ENCODE peak calls at places on chromosomes 1 and 21, in five cellular contexts. One of them, this sample, is unnamed.

GRCh38 chr1:43453442-43454269 is at the start of gene HYI:
- DNase-seq in neural crest cell: peak; percentile 73
- DNase-seq in cardiac fibroblast: peak; percentile 83
- DNase-seq in uterus: peak; percentile 85
- DNase-seq in mesothelial cell of epicardium: peak; percentile 56
- DNase-seq in this sample: peak; percentile 62

GRCh38 chr1:44688760-44689446 is 14.4 kb downstream of the ARMH1 start:
- DNase-seq in neural crest cell: no peak
- DNase-seq in cardiac fibroblast: no peak
- DNase-seq in uterus: peak; percentile 44
- DNase-seq in mesothelial cell of epicardium: no peak
- DNase-seq in this sample: no peak

GRCh38 chr1:29383972-29384371 is 147.7 kb downstream of the PTPRU start:
- DNase-seq in neural crest cell: no peak
- DNase-seq in mesothelial cell of epicardium: no peak
- DNase-seq in cardiac fibroblast: peak; percentile 22
- DNase-seq in uterus: no peak
- DNase-seq in this sample: peak; percentile 44

GRCh38 chr1:213417225-213417820 is 366.3 kb downstream of the RPS6KC1 start:
- DNase-seq in neural crest cell: no peak
- DNase-seq in uterus: no peak
- DNase-seq in mesothelial cell of epicardium: no peak
- DNase-seq in cardiac fibroblast: no peak
- DNase-seq in this sample: no peak

GRCh38 chr1:201456499-201457309 is 12.3 kb downstream of the PHLDA3 start:
- DNase-seq in uterus: peak; percentile 85
- DNase-seq in neural crest cell: no peak
- DNase-seq in cardiac fibroblast: peak; percentile 99
- DNase-seq in mesothelial cell of epicardium: no peak
- DNase-seq in this sample: no peak

GRCh38 chr1:13662498-13662897 is 37.5 kb upstream of the PRDM2 start:
- DNase-seq in uterus: peak; percentile 53
- DNase-seq in mesothelial cell of epicardium: no peak
- DNase-seq in neural crest cell: no peak
- DNase-seq in cardiac fibroblast: peak; percentile 57
- DNase-seq in this sample: no peak

GRCh38 chr1:125066385-125066784 is 3881.6 kb downstream of the SRGAP2C start:
- DNase-seq in mesothelial cell of epicardium: no peak
- DNase-seq in cardiac fibroblast: no peak
- DNase-seq in neural crest cell: no peak
- DNase-seq in uterus: no peak
- DNase-seq in this sample: no peak

GRCh38 chr1:187396226-187396625 is 567.5 kb downstream of the PLA2G4A start:
- DNase-seq in neural crest cell: no peak
- DNase-seq in uterus: no peak
- DNase-seq in cardiac fibroblast: no peak
- DNase-seq in mesothelial cell of epicardium: no peak
- DNase-seq in this sample: no peak

GRCh38 chr1:173507847-173508209 is 30.7 kb downstream of the PRDX6 start:
- DNase-seq in neural crest cell: no peak
- DNase-seq in mesothelial cell of epicardium: no peak
- DNase-seq in uterus: no peak
- DNase-seq in cardiac fibroblast: no peak
- DNase-seq in this sample: no peak

GRCh38 chr1:177701654-177702353 is 268.1 kb downstream of the SEC16B start:
- DNase-seq in cardiac fibroblast: no peak
- DNase-seq in neural crest cell: no peak
- DNase-seq in mesothelial cell of epicardium: no peak
- DNase-seq in uterus: no peak
- DNase-seq in this sample: no peak

GRCh38 chr1:177703888-177704446 is 265.9 kb downstream of the SEC16B start:
- DNase-seq in mesothelial cell of epicardium: no peak
- DNase-seq in uterus: no peak
- DNase-seq in cardiac fibroblast: no peak
- DNase-seq in neural crest cell: no peak
- DNase-seq in this sample: no peak

GRCh38 chr1:177710973-177711372 is 258.9 kb downstream of the SEC16B start:
- DNase-seq in neural crest cell: no peak
- DNase-seq in cardiac fibroblast: no peak
- DNase-seq in mesothelial cell of epicardium: no peak
- DNase-seq in uterus: no peak
- DNase-seq in this sample: no peak

GRCh38 chr1:177705839-177706238 is 264.0 kb downstream of the SEC16B start:
- DNase-seq in cardiac fibroblast: no peak
- DNase-seq in neural crest cell: no peak
- DNase-seq in mesothelial cell of epicardium: no peak
- DNase-seq in uterus: no peak
- DNase-seq in this sample: no peak

DNA sequence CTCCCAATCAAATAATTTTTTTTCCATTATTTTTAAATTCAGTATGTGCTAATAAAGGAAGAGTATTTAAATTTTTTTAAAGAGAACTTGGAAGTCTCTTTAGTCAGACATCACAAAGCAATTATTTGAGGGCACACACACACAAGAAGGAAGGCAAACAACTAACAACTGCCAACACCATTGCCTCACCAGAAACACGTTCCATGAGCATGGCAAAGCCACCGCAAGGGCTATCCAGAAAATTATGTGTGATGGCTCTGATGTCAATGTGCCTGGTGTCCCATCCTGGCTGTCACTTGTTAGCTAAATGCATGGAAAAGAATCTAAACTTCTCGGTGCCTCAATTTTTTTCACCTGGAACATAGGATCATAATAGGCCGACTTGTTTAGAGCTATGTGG is 262.9 kb downstream of the SEC16B start:
- DNase-seq in uterus: no peak
- DNase-seq in neural crest cell: no peak
- DNase-seq in cardiac fibroblast: no peak
- DNase-seq in mesothelial cell of epicardium: no peak
- DNase-seq in this sample: no peak
- TF ChIP-seq CTCF in uterus: no peak
- TF ChIP-seq CTCF in neural crest cell: no peak
- TF ChIP-seq CTCF in cardiac fibroblast: no peak
- TF ChIP-seq CTCF in mesothelial cell of epicardium: no peak
- TF ChIP-seq CTCF in this sample: no peak

DNA sequence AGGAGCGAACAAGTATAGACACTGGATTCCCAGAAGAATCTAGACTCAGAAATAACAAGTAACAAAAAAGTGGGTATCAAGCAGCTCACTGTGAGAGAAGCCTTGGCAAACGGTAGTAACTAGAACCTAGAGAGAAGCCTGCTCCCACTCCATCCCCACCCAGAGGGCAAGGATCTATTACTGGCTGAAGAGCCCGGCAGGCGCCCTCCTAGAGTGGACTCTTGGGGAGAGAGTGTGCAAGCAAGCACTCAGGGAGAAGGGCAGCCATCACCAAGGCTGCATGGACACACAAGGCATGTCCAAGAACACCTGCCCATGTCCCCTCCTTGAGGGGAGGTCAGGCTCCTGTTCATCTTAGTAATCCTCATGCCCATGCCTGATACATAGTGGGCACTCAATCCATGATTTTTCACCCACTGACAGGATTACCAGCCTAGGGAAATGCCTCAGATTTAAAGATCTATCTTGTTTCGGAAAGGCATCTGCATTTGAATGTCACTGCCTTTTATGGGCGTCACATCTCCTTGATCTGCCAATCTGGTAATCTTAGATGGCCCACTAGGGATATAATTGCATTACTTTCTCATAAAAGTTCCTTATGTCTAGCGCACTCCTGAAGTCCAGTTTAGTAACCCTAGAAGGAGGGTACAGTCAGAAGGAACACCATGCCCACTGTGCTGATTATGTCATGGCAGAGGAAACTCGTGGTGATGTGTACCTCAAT is 14.5 kb downstream of the CNN3 start:
- DNase-seq in neural crest cell: no peak
- DNase-seq in mesothelial cell of epicardium: no peak
- DNase-seq in uterus: no peak
- DNase-seq in cardiac fibroblast: no peak
- DNase-seq in this sample: no peak
- TF ChIP-seq CTCF in neural crest cell: no peak
- TF ChIP-seq CTCF in mesothelial cell of epicardium: no peak
- TF ChIP-seq CTCF in uterus: no peak
- TF ChIP-seq CTCF in cardiac fibroblast: no peak
- TF ChIP-seq CTCF in this sample: no peak

GRCh38 chr1:65442442-65442841 is 22.0 kb downstream of the LEPR start:
- DNase-seq in cardiac fibroblast: no peak
- DNase-seq in uterus: no peak
- DNase-seq in mesothelial cell of epicardium: no peak
- DNase-seq in neural crest cell: no peak
- DNase-seq in this sample: no peak
- TF ChIP-seq CTCF in cardiac fibroblast: no peak
- TF ChIP-seq CTCF in uterus: no peak
- TF ChIP-seq CTCF in mesothelial cell of epicardium: no peak
- TF ChIP-seq CTCF in neural crest cell: no peak
- TF ChIP-seq CTCF in this sample: no peak

GRCh38 chr1:151282883-151283725 is 1.0 kb downstream of the ZNF687 start:
- DNase-seq in mesothelial cell of epicardium: no peak
- DNase-seq in uterus: peak; percentile 49
- DNase-seq in cardiac fibroblast: no peak
- DNase-seq in neural crest cell: no peak
- DNase-seq in this sample: no peak
- TF ChIP-seq CTCF in mesothelial cell of epicardium: no peak
- TF ChIP-seq CTCF in uterus: no peak
- TF ChIP-seq CTCF in cardiac fibroblast: no peak
- TF ChIP-seq CTCF in neural crest cell: no peak
- TF ChIP-seq CTCF in this sample: no peak

GRCh38 chr21:36429672-36430546 is 44.7 kb downstream of the CHAF1B start:
- DNase-seq in cardiac fibroblast: peak; percentile 100
- DNase-seq in mesothelial cell of epicardium: no peak
- DNase-seq in uterus: peak; percentile 88
- DNase-seq in neural crest cell: no peak
- DNase-seq in this sample: peak; percentile 62
- TF ChIP-seq CTCF in cardiac fibroblast: no peak
- TF ChIP-seq CTCF in mesothelial cell of epicardium: no peak
- TF ChIP-seq CTCF in uterus: no peak
- TF ChIP-seq CTCF in neural crest cell: peak; percentile 23
- TF ChIP-seq CTCF in this sample: no peak

GRCh38 chr1:156126043-156126700 is 11.7 kb downstream of the LMNA start:
- DNase-seq in uterus: peak; percentile 96
- DNase-seq in mesothelial cell of epicardium: no peak
- DNase-seq in neural crest cell: no peak
- DNase-seq in cardiac fibroblast: peak; percentile 98
- DNase-seq in this sample: no peak
- TF ChIP-seq CTCF in uterus: peak; percentile 34
- TF ChIP-seq CTCF in mesothelial cell of epicardium: no peak
- TF ChIP-seq CTCF in neural crest cell: peak; percentile 63
- TF ChIP-seq CTCF in cardiac fibroblast: peak; percentile 68
- TF ChIP-seq CTCF in this sample: no peak

DNA sequence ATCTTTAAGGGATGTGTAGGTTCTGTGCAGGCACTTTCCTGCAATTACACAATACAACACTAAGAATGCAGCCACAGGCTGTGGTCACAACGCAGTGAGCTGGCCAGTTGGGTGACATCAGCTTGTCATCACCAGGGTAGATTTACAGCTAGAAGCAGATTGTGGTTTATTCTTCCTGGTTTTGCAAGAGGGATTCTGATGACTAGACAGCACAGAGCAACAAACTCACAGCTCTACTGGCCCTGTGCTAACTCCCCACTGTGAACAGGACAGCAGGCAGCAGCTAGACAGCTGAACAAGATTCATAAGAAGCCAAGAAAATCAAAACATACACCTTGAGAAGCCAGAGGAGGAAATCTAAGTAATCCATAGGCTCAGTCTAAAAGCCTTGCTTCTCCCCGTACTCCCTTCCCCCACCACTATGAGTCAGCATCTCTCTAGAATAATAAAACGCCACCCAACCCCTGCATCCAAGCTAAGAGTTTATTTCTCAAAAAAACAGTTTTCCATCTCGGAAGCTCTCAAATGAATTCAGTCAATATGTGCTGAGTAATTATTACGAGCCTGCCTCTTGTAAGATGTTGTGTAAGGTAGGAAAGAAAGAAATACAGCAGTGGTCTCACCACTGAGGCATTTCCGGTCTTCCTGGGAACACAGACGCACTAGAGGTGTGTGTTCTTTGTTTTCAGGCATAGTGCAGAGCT is 162.8 kb downstream of the NTPCR start:
- DNase-seq in mesothelial cell of epicardium: no peak
- DNase-seq in cardiac fibroblast: peak; percentile 100
- DNase-seq in neural crest cell: no peak
- DNase-seq in uterus: peak; percentile 88
- DNase-seq in this sample: no peak
- TF ChIP-seq CTCF in mesothelial cell of epicardium: no peak
- TF ChIP-seq CTCF in cardiac fibroblast: no peak
- TF ChIP-seq CTCF in neural crest cell: no peak
- TF ChIP-seq CTCF in uterus: no peak
- TF ChIP-seq CTCF in this sample: no peak

GRCh38 chr1:240287722-240288121 is 196.0 kb downstream of the FMN2 start:
- DNase-seq in neural crest cell: no peak
- DNase-seq in cardiac fibroblast: no peak
- DNase-seq in uterus: no peak
- DNase-seq in mesothelial cell of epicardium: no peak
- DNase-seq in this sample: no peak
- TF ChIP-seq CTCF in neural crest cell: no peak
- TF ChIP-seq CTCF in cardiac fibroblast: no peak
- TF ChIP-seq CTCF in uterus: no peak
- TF ChIP-seq CTCF in mesothelial cell of epicardium: no peak
- TF ChIP-seq CTCF in this sample: no peak

This sample was measured in CD8-positive, alpha-beta T cell.